ENCODE peak calls at places on chromosomes 5 and 9, in five cellular contexts. J is H1, A is neuronal stem cell, F is mesendoderm, Y is H9. U is an unnamed sample.

GRCh38 chr9:7234144-7234543 is 476.4 kb downstream of the KDM4C start:
- DNase-seq in J (peak; percentile 57), A (peak; percentile 17), F (peak; percentile 90), Y (peak; percentile 84), U (peak; percentile 22)

GRCh38 chr5:79736528-79737514 is 47.2 kb downstream of the CMYA5 start:
- DNase-seq in J (no peak), A (no peak), F (no peak), Y (no peak), U (no peak)

GRCh38 chr9:101242651-101243050 is 142.2 kb downstream of the BAAT start:
- DNase-seq in J (no peak), A (no peak), F (no peak), Y (no peak), U (no peak)

GRCh38 chr5:35783551-35783950 is 73.1 kb upstream of the IL7R start:
- DNase-seq in J (no peak), A (no peak), F (no peak), Y (no peak), U (no peak)

GRCh38 chr9:93129286-93129685 is 4.8 kb downstream of the NINJ1 start:
- DNase-seq in J (no peak), A (no peak), F (no peak), Y (peak; percentile 10), U (no peak)

GRCh38 chr5:137627293-137627692 is 108.6 kb downstream of the KLHL3 start:
- DNase-seq in J (no peak), A (no peak), F (no peak), Y (no peak), U (no peak)

GRCh38 chr5:24643880-24644279 is 898 bp downstream of the CDH10 start:
- DNase-seq in J (no peak), A (no peak), F (no peak), Y (no peak), U (no peak)

GRCh38 chr5:32710335-32710858 is 724 bp upstream of the NPR3 start:
- DNase-seq in J (no peak), A (peak; percentile 51), F (peak; percentile 39), Y (peak; percentile 66), U (no peak)

GRCh38 chr5:14036947-14037346 is 92.5 kb upstream of the DNAH5 start:
- DNase-seq in J (no peak), A (no peak), F (peak; percentile 79), Y (no peak), U (peak; percentile 52)

GRCh38 chr5:151058301-151058700 is 22.5 kb downstream of the TNIP1 start:
- DNase-seq in J (no peak), A (no peak), F (no peak), Y (no peak), U (no peak)
- H3K79me1 ChIP-seq in J (no peaks in the 10 kb centered on the region), A (peaks cover 2% of the 10 kb centered on the region), F (no peaks in the 10 kb centered on the region), Y (no peaks in the 10 kb centered on the region), U (peaks cover 32% of the 10 kb centered on the region)

GRCh38 chr9:89742660-89743059 is 137.8 kb downstream of the GADD45G start:
- DNase-seq in J (no peak), A (no peak), F (no peak), Y (no peak), U (no peak)
- H3K79me1 ChIP-seq in J (no peaks in the 10 kb centered on the region), A (no peaks in the 10 kb centered on the region), F (no peaks in the 10 kb centered on the region), Y (no peaks in the 10 kb centered on the region), U (no peaks in the 10 kb centered on the region)

GRCh38 chr5:134545070-134545868 is 19.8 kb downstream of the JADE2 start:
- DNase-seq in J (no peak), A (no peak), F (no peak), Y (no peak), U (no peak)

GRCh38 chr5:134543820-134544692 is 18.6 kb downstream of the JADE2 start:
- DNase-seq in J (no peak), A (no peak), F (no peak), Y (no peak), U (no peak)

GRCh38 chr5:134539732-134540131 is 14.3 kb downstream of the JADE2 start:
- DNase-seq in J (peak; percentile 94), A (no peak), F (peak; percentile 99), Y (peak; percentile 96), U (no peak)

GRCh38 chr5:134540747-134541733 is 15.6 kb downstream of the JADE2 start:
- DNase-seq in J (no peak), A (no peak), F (no peak), Y (no peak), U (no peak)

DNA sequence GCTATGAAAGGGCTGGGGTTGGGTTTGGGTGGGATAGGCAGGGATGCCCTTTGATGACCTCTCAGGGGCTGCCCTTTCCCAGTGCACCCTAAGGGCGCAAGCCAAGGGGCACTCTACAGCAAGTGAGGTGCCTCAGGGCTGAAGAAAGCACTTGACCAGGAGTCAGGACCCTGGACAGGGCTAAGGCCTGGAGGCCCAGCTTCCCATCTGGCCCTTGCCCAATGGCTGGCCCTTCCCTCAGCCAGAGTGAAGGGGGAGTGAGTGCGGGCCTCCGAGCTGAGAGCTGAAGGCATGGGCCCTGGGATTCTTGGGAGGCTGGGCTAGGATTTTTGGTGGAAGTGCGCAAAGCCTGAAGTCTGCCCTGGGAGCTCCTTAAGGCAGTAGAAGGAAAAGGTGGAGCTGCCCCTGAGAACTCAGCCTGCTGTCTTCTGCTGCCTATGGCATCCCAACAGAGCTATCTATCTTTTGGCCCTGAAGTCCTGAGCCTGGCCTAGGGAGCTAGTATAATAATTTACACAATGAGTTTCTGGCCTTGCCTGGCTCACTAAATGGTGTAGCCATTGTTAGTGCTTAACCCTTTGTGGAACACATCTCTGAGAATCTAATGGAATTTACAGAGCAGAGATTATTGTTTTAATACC is 16.4 kb downstream of the JADE2 start:
- DNase-seq in J (no peak), A (peak; percentile 85), F (peak; percentile 85), Y (peak; percentile 91), U (peak; percentile 64)
- H3K79me1 ChIP-seq in J (peaks cover 6% of the 10 kb centered on the region), A (no peaks in the 10 kb centered on the region), F (peaks cover 15% of the 10 kb centered on the region), Y (no peaks in the 10 kb centered on the region), U (peaks cover 2% of the 10 kb centered on the region)

DNA sequence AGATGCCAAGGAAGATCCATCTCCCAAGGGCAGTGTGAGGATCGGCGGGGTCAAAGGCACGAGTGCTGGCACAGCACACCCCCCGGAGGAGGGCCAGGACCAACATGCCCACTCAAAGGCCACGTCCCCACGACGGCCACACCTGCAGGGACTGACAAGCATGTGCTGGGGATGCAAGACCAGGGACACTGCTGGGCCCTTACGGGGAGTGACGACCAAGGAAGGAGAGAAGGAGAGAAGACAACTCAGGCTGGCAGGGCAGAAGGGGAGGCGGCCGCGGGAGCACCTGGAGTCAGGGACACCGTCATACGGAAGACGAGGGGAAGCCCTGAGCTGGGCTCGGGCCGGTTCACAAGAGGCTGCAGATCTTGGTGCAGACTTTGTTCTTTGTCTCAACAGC is 10.4 kb downstream of the QSOX2 start:
- DNase-seq in J (no peak), A (no peak), F (no peak), Y (no peak), U (no peak)
- H3K79me1 ChIP-seq in J (peaks cover 37% of the 10 kb centered on the region), A (peaks cover 19% of the 10 kb centered on the region), F (peaks cover 22% of the 10 kb centered on the region), Y (peaks cover 7% of the 10 kb centered on the region), U (peaks cover 7% of the 10 kb centered on the region)

DNA sequence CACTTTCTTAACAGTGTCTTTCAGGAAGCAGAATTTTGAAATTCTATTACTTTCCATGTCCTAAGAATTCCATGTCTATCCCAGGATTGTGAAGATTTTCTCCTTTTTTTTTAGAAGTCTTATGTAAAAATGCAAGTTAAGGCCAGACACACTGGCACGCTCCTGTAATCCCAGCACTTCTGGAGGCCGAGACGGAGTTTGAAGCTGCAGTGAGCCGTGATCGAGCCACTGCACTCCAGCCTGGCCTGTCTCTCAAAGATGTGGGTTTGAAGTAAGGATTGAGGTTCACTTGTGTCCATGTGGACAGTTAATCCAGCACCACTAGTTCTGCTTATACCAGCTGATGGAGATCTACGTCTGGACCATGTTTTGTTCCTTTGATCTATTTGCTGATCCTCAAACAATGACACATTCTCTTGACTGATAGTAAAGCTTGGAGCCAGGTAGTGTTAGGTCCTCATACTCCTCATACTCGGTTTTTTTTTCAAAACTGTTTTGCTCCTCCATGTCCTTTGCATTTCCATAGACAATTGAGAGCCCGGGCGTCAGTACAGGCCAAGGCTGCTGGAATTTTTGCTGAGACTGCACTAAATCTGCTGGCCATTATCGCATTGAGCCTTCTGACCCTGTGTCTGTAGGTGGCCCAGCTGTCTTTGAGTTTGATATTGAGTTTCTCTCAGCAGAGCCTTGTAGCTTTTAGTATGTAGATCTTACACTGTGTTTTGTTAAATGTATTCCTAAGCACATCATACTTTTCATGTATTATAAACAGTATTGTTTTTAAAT is 53.4 kb upstream of the CACNA1B start:
- DNase-seq in J (no peak), A (no peak), F (no peak), Y (no peak), U (no peak)
- H3K79me1 ChIP-seq in J (peaks cover 12% of the 10 kb centered on the region), A (peaks cover 21% of the 10 kb centered on the region), F (peaks cover 7% of the 10 kb centered on the region), Y (peaks cover 4% of the 10 kb centered on the region), U (peaks cover 25% of the 10 kb centered on the region)

U was measured in IMR-90.